ENCODE peak calls at places on chromosomes 5 and 9, in four cellular contexts. One of them, this sample, is unnamed.
A peak's percentile ranks its signal among the peaks of the same experiment; 100 is the strongest.

GRCh38 chr9:130446111-130446861 is 1.5 kb downstream of the ASS1 start:
- DNase-seq in thoracic aorta: peak; percentile 59
- DNase-seq in mesendoderm: peak; percentile 74
- DNase-seq in effector memory CD4-positive, alpha-beta T cell: no peak
- DNase-seq in this sample: no peak

GRCh38 chr9:130766031-130766903 is 68.8 kb upstream of the ABL1 start:
- DNase-seq in thoracic aorta: no peak
- DNase-seq in effector memory CD4-positive, alpha-beta T cell: no peak
- DNase-seq in mesendoderm: peak; percentile 31
- DNase-seq in this sample: no peak

GRCh38 chr5:116856271-116856670 is 281.6 kb upstream of the SEMA6A start:
- DNase-seq in mesendoderm: no peak
- DNase-seq in effector memory CD4-positive, alpha-beta T cell: no peak
- DNase-seq in thoracic aorta: no peak
- DNase-seq in this sample: no peak

GRCh38 chr5:93431255-93431654 is 149.8 kb downstream of the NR2F1-AS1 start:
- DNase-seq in effector memory CD4-positive, alpha-beta T cell: no peak
- DNase-seq in thoracic aorta: no peak
- DNase-seq in mesendoderm: no peak
- DNase-seq in this sample: no peak

GRCh38 chr9:70053864-70054263 is 10.2 kb downstream of the MAMDC2 start:
- DNase-seq in effector memory CD4-positive, alpha-beta T cell: no peak
- DNase-seq in mesendoderm: peak; percentile 17
- DNase-seq in thoracic aorta: no peak
- DNase-seq in this sample: no peak

GRCh38 chr5:150159741-150160179 is 4.1 kb upstream of the PDGFRB start:
- DNase-seq in mesendoderm: no peak
- DNase-seq in effector memory CD4-positive, alpha-beta T cell: no peak
- DNase-seq in thoracic aorta: no peak
- DNase-seq in this sample: no peak

GRCh38 chr5:107285772-107286171 is 385.0 kb downstream of the EFNA5 start:
- DNase-seq in mesendoderm: no peak
- DNase-seq in thoracic aorta: no peak
- DNase-seq in effector memory CD4-positive, alpha-beta T cell: no peak
- DNase-seq in this sample: no peak

GRCh38 chr5:174204914-174205313 is 159.4 kb downstream of the NSG2 start:
- DNase-seq in effector memory CD4-positive, alpha-beta T cell: no peak
- DNase-seq in thoracic aorta: no peak
- DNase-seq in mesendoderm: peak; percentile 65
- DNase-seq in this sample: no peak

GRCh38 chr9:111615928-111616327 is 15.2 kb upstream of the DNAJC25 start:
- DNase-seq in thoracic aorta: no peak
- DNase-seq in mesendoderm: no peak
- DNase-seq in effector memory CD4-positive, alpha-beta T cell: no peak
- DNase-seq in this sample: no peak

GRCh38 chr5:43281840-43282658 is 31.2 kb downstream of the HMGCS1 start:
- DNase-seq in effector memory CD4-positive, alpha-beta T cell: no peak
- DNase-seq in thoracic aorta: no peak
- DNase-seq in mesendoderm: no peak
- DNase-seq in this sample: no peak

GRCh38 chr5:108461628-108462367 is 79.9 kb upstream of the FBXL17 start:
- DNase-seq in mesendoderm: no peak
- DNase-seq in effector memory CD4-positive, alpha-beta T cell: no peak
- DNase-seq in thoracic aorta: no peak
- DNase-seq in this sample: no peak

GRCh38 chr9:17905356-17906203 is 326.7 kb downstream of the SH3GL2 start:
- DNase-seq in mesendoderm: peak; percentile 11
- DNase-seq in thoracic aorta: no peak
- DNase-seq in effector memory CD4-positive, alpha-beta T cell: no peak
- DNase-seq in this sample: no peak

GRCh38 chr5:58056546-58056945 is 403.3 kb downstream of the PLK2 start:
- DNase-seq in mesendoderm: no peak
- DNase-seq in thoracic aorta: no peak
- DNase-seq in effector memory CD4-positive, alpha-beta T cell: no peak
- DNase-seq in this sample: no peak

GRCh38 chr5:128264567-128264966 is 181.0 kb downstream of the SLC12A2 start:
- DNase-seq in effector memory CD4-positive, alpha-beta T cell: no peak
- DNase-seq in thoracic aorta: no peak
- DNase-seq in mesendoderm: no peak
- DNase-seq in this sample: no peak

GRCh38 chr5:74895906-74896305 is 29.7 kb upstream of the FAM169A start:
- DNase-seq in mesendoderm: no peak
- DNase-seq in thoracic aorta: peak; percentile 6
- DNase-seq in effector memory CD4-positive, alpha-beta T cell: no peak
- DNase-seq in this sample: no peak

GRCh38 chr5:7876867-7877266 is 7.9 kb downstream of the MTRR start:
- DNase-seq in effector memory CD4-positive, alpha-beta T cell: no peak
- DNase-seq in mesendoderm: no peak
- DNase-seq in thoracic aorta: no peak
- DNase-seq in this sample: no peak

GRCh38 chr5:181160144-181160754 is 12.9 kb downstream of the OR2V2 start:
- DNase-seq in mesendoderm: peak; percentile 92
- DNase-seq in thoracic aorta: no peak
- DNase-seq in effector memory CD4-positive, alpha-beta T cell: peak; percentile 91
- DNase-seq in this sample: peak; percentile 25

GRCh38 chr5:149322518-149322917 is 22.8 kb upstream of the GRPEL2 start:
- DNase-seq in thoracic aorta: no peak
- DNase-seq in effector memory CD4-positive, alpha-beta T cell: no peak
- DNase-seq in mesendoderm: no peak
- DNase-seq in this sample: no peak

GRCh38 chr5:55694152-55694830 is 17.8 kb downstream of the SLC38A9 start:
- DNase-seq in thoracic aorta: no peak
- DNase-seq in effector memory CD4-positive, alpha-beta T cell: no peak
- DNase-seq in mesendoderm: peak; percentile 80
- DNase-seq in this sample: no peak

GRCh38 chr9:38058452-38059232 is 10.4 kb downstream of the SHB start:
- DNase-seq in thoracic aorta: no peak
- DNase-seq in effector memory CD4-positive, alpha-beta T cell: no peak
- DNase-seq in mesendoderm: no peak
- DNase-seq in this sample: no peak

GRCh38 chr5:28542968-28543367 is 1504.6 kb upstream of the CDH9 start:
- DNase-seq in mesendoderm: peak; percentile 3
- DNase-seq in effector memory CD4-positive, alpha-beta T cell: no peak
- DNase-seq in thoracic aorta: no peak
- DNase-seq in this sample: no peak

GRCh38 chr9:35340046-35340445 is 149.9 kb upstream of the RUSC2 start:
- DNase-seq in thoracic aorta: no peak
- DNase-seq in mesendoderm: no peak
- DNase-seq in effector memory CD4-positive, alpha-beta T cell: no peak
- DNase-seq in this sample: no peak

GRCh38 chr9:101209670-101210069 is 175.1 kb downstream of the BAAT start:
- DNase-seq in effector memory CD4-positive, alpha-beta T cell: no peak
- DNase-seq in mesendoderm: no peak
- DNase-seq in thoracic aorta: no peak
- DNase-seq in this sample: no peak

GRCh38 chr9:111965566-111966019 is 69.0 kb downstream of the UGCG start:
- DNase-seq in thoracic aorta: no peak
- DNase-seq in mesendoderm: no peak
- DNase-seq in effector memory CD4-positive, alpha-beta T cell: no peak
- DNase-seq in this sample: no peak

GRCh38 chr9:12956261-12956660 is 181.4 kb downstream of the LURAP1L start:
- DNase-seq in mesendoderm: peak; percentile 52
- DNase-seq in effector memory CD4-positive, alpha-beta T cell: no peak
- DNase-seq in thoracic aorta: no peak
- DNase-seq in this sample: no peak

GRCh38 chr9:6121707-6122106 is 93.9 kb upstream of the IL33 start:
- DNase-seq in mesendoderm: peak; percentile 7
- DNase-seq in effector memory CD4-positive, alpha-beta T cell: no peak
- DNase-seq in thoracic aorta: no peak
- DNase-seq in this sample: no peak

GRCh38 chr9:104864675-104865104 is 63.3 kb downstream of the ABCA1 start:
- DNase-seq in thoracic aorta: no peak
- DNase-seq in mesendoderm: no peak
- DNase-seq in effector memory CD4-positive, alpha-beta T cell: no peak
- DNase-seq in this sample: no peak

GRCh38 chr5:159786201-159786600 is 130.1 kb upstream of the ADRA1B start:
- DNase-seq in mesendoderm: no peak
- DNase-seq in effector memory CD4-positive, alpha-beta T cell: no peak
- DNase-seq in thoracic aorta: no peak
- DNase-seq in this sample: no peak

GRCh38 chr5:79959407-79959806 is 31.7 kb downstream of the MTX3 start:
- DNase-seq in thoracic aorta: no peak
- DNase-seq in effector memory CD4-positive, alpha-beta T cell: no peak
- DNase-seq in mesendoderm: no peak
- DNase-seq in this sample: no peak

GRCh38 chr9:112049834-112050516 is 125.1 kb downstream of the SUSD1 start:
- DNase-seq in mesendoderm: no peak
- DNase-seq in thoracic aorta: no peak
- DNase-seq in effector memory CD4-positive, alpha-beta T cell: no peak
- DNase-seq in this sample: no peak

GRCh38 chr9:31848505-31849285 is 535.7 kb upstream of the ACO1 start:
- DNase-seq in mesendoderm: no peak
- DNase-seq in thoracic aorta: no peak
- DNase-seq in effector memory CD4-positive, alpha-beta T cell: no peak
- DNase-seq in this sample: no peak

GRCh38 chr9:7088598-7088997 is 330.8 kb downstream of the KDM4C start:
- DNase-seq in thoracic aorta: no peak
- DNase-seq in effector memory CD4-positive, alpha-beta T cell: no peak
- DNase-seq in mesendoderm: no peak
- DNase-seq in this sample: no peak

GRCh38 chr5:94969174-94969573 is 315.7 kb downstream of the MCTP1 start:
- DNase-seq in effector memory CD4-positive, alpha-beta T cell: no peak
- DNase-seq in thoracic aorta: no peak
- DNase-seq in mesendoderm: peak; percentile 5
- DNase-seq in this sample: no peak

GRCh38 chr9:87581513-87581912 is 83.8 kb downstream of the DAPK1 start:
- DNase-seq in effector memory CD4-positive, alpha-beta T cell: no peak
- DNase-seq in thoracic aorta: no peak
- DNase-seq in mesendoderm: no peak
- DNase-seq in this sample: no peak

GRCh38 chr9:87580941-87581438 is 83.3 kb downstream of the DAPK1 start:
- DNase-seq in effector memory CD4-positive, alpha-beta T cell: no peak
- DNase-seq in mesendoderm: no peak
- DNase-seq in thoracic aorta: no peak
- DNase-seq in this sample: no peak

GRCh38 chr9:87577746-87578145 is 80.1 kb downstream of the DAPK1 start:
- DNase-seq in thoracic aorta: no peak
- DNase-seq in mesendoderm: no peak
- DNase-seq in effector memory CD4-positive, alpha-beta T cell: no peak
- DNase-seq in this sample: no peak

GRCh38 chr9:87579761-87580626 is 82.3 kb downstream of the DAPK1 start:
- DNase-seq in thoracic aorta: no peak
- DNase-seq in effector memory CD4-positive, alpha-beta T cell: no peak
- DNase-seq in mesendoderm: no peak
- DNase-seq in this sample: no peak

GRCh38 chr9:87578625-87579024 is 81.0 kb downstream of the DAPK1 start:
- DNase-seq in thoracic aorta: no peak
- DNase-seq in effector memory CD4-positive, alpha-beta T cell: no peak
- DNase-seq in mesendoderm: peak; percentile 63
- DNase-seq in this sample: no peak
- H3K27ac ChIP-seq in thoracic aorta: no peak overlapping the region
- H3K27ac ChIP-seq in effector memory CD4-positive, alpha-beta T cell: no peak overlapping the region
- H3K27ac ChIP-seq in mesendoderm: no peak overlapping the region
- H3K27ac ChIP-seq in this sample: no peak overlapping the region

DNA sequence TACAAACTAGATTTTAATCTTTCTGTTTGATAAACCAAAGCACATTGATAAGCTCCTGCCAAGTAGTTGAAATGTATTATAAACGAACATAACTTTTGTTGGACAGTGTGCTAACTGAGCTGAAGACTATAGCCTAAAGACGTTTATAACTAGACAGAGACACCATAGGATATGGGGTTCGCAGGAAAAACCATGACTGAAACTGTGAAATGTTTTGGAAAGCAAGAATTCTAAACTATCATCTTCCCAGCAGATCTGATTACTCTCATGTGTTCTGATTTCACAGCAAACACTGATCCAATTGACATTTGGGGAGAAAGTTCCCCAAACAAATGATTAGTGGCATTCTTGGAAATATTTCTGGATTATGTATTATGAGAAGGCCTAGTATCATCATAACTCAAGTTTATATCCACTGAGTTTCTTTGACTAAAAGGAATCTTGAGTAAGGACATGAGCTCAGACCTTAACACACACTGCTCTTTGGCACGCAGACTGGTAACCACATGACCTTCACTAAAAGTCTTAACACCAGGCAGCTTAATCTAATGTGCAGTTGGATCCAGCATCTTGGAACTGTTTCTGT is 375.2 kb downstream of the ZNF608 start:
- DNase-seq in mesendoderm: no peak
- DNase-seq in effector memory CD4-positive, alpha-beta T cell: no peak
- DNase-seq in thoracic aorta: peak; percentile 10
- DNase-seq in this sample: no peak
- H3K27ac ChIP-seq in mesendoderm: no peak overlapping the region
- H3K27ac ChIP-seq in effector memory CD4-positive, alpha-beta T cell: no peak overlapping the region
- H3K27ac ChIP-seq in thoracic aorta: no peak overlapping the region
- H3K27ac ChIP-seq in this sample: no peak overlapping the region

GRCh38 chr5:33637011-33637410 is 196.2 kb downstream of the TARS1 start:
- DNase-seq in mesendoderm: no peak
- DNase-seq in effector memory CD4-positive, alpha-beta T cell: no peak
- DNase-seq in thoracic aorta: no peak
- DNase-seq in this sample: no peak
- H3K27ac ChIP-seq in mesendoderm: no peak overlapping the region
- H3K27ac ChIP-seq in effector memory CD4-positive, alpha-beta T cell: no peak overlapping the region
- H3K27ac ChIP-seq in thoracic aorta: no peak overlapping the region
- H3K27ac ChIP-seq in this sample: no peak overlapping the region

GRCh38 chr5:78509884-78510769 is 138.4 kb downstream of the LHFPL2 start:
- DNase-seq in thoracic aorta: peak; percentile 12
- DNase-seq in effector memory CD4-positive, alpha-beta T cell: no peak
- DNase-seq in mesendoderm: peak; percentile 80
- DNase-seq in this sample: no peak

GRCh38 chr5:78511116-78511906 is 137.3 kb downstream of the LHFPL2 start:
- DNase-seq in effector memory CD4-positive, alpha-beta T cell: no peak
- DNase-seq in thoracic aorta: no peak
- DNase-seq in mesendoderm: no peak
- DNase-seq in this sample: no peak

GRCh38 chr5:78507531-78507930 is 141.0 kb downstream of the LHFPL2 start:
- DNase-seq in effector memory CD4-positive, alpha-beta T cell: no peak
- DNase-seq in mesendoderm: no peak
- DNase-seq in thoracic aorta: no peak
- DNase-seq in this sample: no peak

GRCh38 chr5:78508231-78508765 is 140.3 kb downstream of the LHFPL2 start:
- DNase-seq in effector memory CD4-positive, alpha-beta T cell: no peak
- DNase-seq in mesendoderm: peak; percentile 87
- DNase-seq in thoracic aorta: no peak
- DNase-seq in this sample: no peak

DNA sequence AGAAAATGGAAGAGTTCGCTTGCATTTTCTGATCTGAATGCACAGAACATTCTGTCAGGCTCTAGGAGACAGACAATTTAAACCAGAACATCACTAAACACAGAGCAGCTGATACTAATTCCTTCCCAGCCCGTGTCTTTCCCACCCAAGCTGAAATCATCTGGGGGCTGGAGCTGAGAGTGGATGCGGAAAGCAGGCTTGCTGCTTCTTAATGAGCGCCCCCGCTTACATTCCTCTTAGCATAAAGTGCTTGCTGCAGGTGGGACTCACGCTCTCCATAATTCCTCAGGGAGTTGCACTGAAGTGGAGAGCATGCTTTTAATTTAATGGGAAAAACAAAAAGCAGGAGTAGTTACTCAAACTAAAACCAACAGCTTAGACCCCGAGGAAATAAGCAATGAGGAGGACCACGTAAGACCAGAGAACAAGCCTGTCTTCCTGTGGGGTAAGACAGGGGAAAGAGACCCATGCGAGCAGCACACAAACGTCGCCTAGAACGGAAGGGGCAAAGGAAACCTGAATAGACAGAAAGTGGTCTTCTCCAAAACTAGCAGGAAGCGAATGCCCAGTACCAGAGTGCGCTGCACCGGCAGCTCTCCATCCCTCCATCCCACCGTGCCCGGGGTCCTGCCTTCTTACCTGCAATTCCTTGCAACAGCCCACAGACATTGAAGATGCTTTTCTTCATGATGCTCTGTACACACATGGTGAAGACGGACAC is 139.3 kb downstream of the LHFPL2 start:
- DNase-seq in mesendoderm: no peak
- DNase-seq in thoracic aorta: no peak
- DNase-seq in effector memory CD4-positive, alpha-beta T cell: no peak
- DNase-seq in this sample: no peak
- H3K27ac ChIP-seq in mesendoderm: no peak overlapping the region
- H3K27ac ChIP-seq in thoracic aorta: peak overlapping the region; percentile 57
- H3K27ac ChIP-seq in effector memory CD4-positive, alpha-beta T cell: no peak overlapping the region
- H3K27ac ChIP-seq in this sample: peak overlapping the region; percentile 58

This sample was measured in esophagus squamous epithelium.